ENCODE peak calls at places on chromosomes 3 and 15, in nine cellular contexts. P is Caco-2, F is GM12865, H is coronary artery, O is AG10803, E is AG04450, Z is HFF-Myc, T is IMR-90, G is Calu3. B is an unnamed sample.

GRCh38 chr3:97297032-97297431 is 467.5 kb upstream of the ARL6 start:
- DNase-seq in G (no peak), H (no peak), F (no peak), E (no peak), T (no peak), Z (no peak), P (no peak), O (no peak), B (no peak)

GRCh38 chr3:48897401-48898376 is 993 bp downstream of the SLC25A20 start:
- DNase-seq in T (no peak), F (peak; percentile 14), G (peak; percentile 13), Z (no peak), H (peak; percentile 76), P (peak; percentile 48), E (no peak), O (peak; percentile 12), B (peak; percentile 25)

GRCh38 chr15:40381818-40382529 is 547 bp upstream of the KNSTRN start:
- DNase-seq in O (no peak), T (no peak), Z (no peak), E (no peak), P (no peak), F (no peak), G (no peak), H (no peak), B (no peak)

GRCh38 chr3:186108106-186108940 is 566 bp downstream of the ETV5 start:
- DNase-seq in T (peak; percentile 66), G (peak; percentile 68), O (peak; percentile 58), F (peak; percentile 41), H (peak; percentile 82), P (peak; percentile 64), E (no peak), Z (no peak), B (peak; percentile 61)

GRCh38 chr3:65376426-65376825 is 662.3 kb downstream of the MAGI1 start:
- DNase-seq in O (no peak), P (no peak), G (no peak), E (no peak), F (no peak), H (no peak), Z (no peak), T (no peak), B (no peak)

GRCh38 chr3:82610236-82610635 is 848.8 kb upstream of the GBE1 start:
- DNase-seq in Z (no peak), T (no peak), E (no peak), P (no peak), F (no peak), O (no peak), G (no peak), H (no peak), B (peak; percentile 12)

GRCh38 chr3:17915341-17915740 is 172.9 kb upstream of the TBC1D5 start:
- DNase-seq in E (no peak), G (no peak), O (peak; percentile 7), Z (no peak), P (no peak), T (no peak), F (no peak), H (no peak), B (peak; percentile 63)

GRCh38 chr3:183731611-183732010 is 34.0 kb downstream of the YEATS2 start:
- DNase-seq in O (no peak), Z (no peak), P (no peak), H (no peak), E (no peak), F (no peak), G (no peak), T (no peak), B (no peak)

DNA sequence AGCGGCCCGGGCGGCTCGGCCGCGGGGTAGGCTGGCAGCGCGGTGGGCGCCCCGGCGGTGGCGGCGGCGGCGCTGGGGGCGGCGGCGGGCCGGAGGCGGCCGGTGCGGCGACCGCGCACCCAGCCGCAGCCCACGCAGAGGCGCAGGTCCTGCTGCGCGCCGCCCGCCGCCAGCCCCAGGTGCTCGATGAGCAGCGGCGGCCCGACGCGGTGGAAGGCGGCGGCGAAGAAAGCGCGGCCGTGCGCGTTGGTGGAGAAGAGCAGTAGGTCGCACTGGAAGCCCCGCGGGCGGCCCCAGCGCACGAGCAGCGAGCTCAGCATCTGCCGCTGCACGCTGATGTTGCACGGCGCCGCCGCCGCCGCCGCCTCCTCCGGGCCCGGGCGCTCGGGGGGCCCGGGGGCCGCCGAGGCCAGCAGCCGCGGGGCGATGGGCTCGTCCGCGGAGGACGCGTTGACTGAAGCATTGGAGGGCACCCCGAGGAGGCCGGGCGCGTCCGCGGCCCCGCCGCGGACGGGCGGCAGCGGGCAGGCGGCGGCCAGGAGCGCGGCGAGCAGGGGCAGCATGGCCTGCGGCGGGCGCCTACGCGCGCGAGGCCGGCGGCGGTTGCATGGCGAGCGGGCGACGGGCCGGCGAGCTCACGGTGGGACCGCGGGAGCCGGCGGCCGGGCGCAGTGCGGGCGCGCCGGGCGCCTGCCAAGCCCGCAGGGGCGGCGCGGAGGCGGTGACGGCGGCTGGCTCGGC is 452 bp downstream of the TMEM158 start:
- DNase-seq in T (no peak), P (no peak), E (no peak), F (peak; percentile 39), H (no peak), Z (no peak), O (peak; percentile 27), G (peak; percentile 24), B (peak; percentile 22)
- TF ChIP-seq CTCF in T (no peak), P (no peak), E (no peak), F (no peak), H (no peak), Z (no peak), O (no peak), G (no peak), B (no peak)

GRCh38 chr15:31377030-31377429 is 50.4 kb downstream of the KLF13 start:
- DNase-seq in E (no peak), H (no peak), Z (no peak), P (no peak), T (no peak), G (no peak), O (no peak), F (no peak), B (no peak)
- TF ChIP-seq CTCF in E (no peak), H (no peak), Z (no peak), P (no peak), T (no peak), G (no peak), O (no peak), F (no peak), B (no peak)

GRCh38 chr15:38148476-38148875 is 104.2 kb upstream of the SPRED1 start:
- DNase-seq in H (no peak), T (no peak), G (no peak), E (no peak), P (no peak), O (peak; percentile 67), Z (no peak), F (no peak), B (no peak)
- TF ChIP-seq CTCF in H (no peak), T (no peak), G (no peak), E (no peak), P (no peak), O (no peak), Z (no peak), F (no peak), B (no peak)

GRCh38 chr15:89179966-89180875 is 41.2 kb downstream of the RLBP1 start:
- DNase-seq in G (no peak), T (peak; percentile 32), P (no peak), Z (no peak), F (peak; percentile 68), O (no peak), H (no peak), E (no peak), B (no peak)
- TF ChIP-seq CTCF in G (no peak), T (no peak), P (no peak), Z (no peak), F (no peak), O (no peak), H (no peak), E (no peak), B (no peak)